ENCODE peak calls at places on chromosomes 3 and 15, in eight cellular contexts. T, B, C, K, L, O, I and R are unnamed samples.
A peak's percentile ranks its signal among the peaks of the same experiment; 100 is the strongest.

GRCh38 chr3:190865828-190866227 is 3.3 kb upstream of the GMNC start:
- DNase-seq in I (no peak), T (no peak), L (no peak), C (no peak), K (no peak), B (no peak), O (no peak), R (no peak)

GRCh38 chr15:96072821-96073220 is 257.7 kb upstream of the NR2F2 start:
- DNase-seq in K (no peak), I (no peak), O (no peak), C (no peak), L (no peak), T (no peak), B (no peak), R (no peak)

GRCh38 chr3:169575381-169575780 is 88.1 kb downstream of the MECOM start:
- DNase-seq in L (no peak), B (no peak), O (no peak), T (no peak), C (no peak), I (peak; percentile 26), K (peak; percentile 26), R (no peak)

GRCh38 chr15:52392008-52392687 is 96.5 kb upstream of the MYO5C start:
- DNase-seq in O (no peak), T (no peak), I (no peak), C (peak; percentile 49), K (no peak), L (no peak), B (no peak), R (no peak)

GRCh38 chr3:147397155-147397888 is 9.0 kb downstream of the ZIC4 start:
- DNase-seq in O (no peak), K (no peak), I (no peak), C (no peak), L (no peak), T (no peak), B (no peak), R (peak; percentile 56)

GRCh38 chr15:88334436-88334835 is 77.9 kb upstream of the NTRK3 start:
- DNase-seq in L (no peak), B (no peak), O (no peak), C (no peak), T (no peak), K (no peak), I (no peak), R (peak; percentile 29)

GRCh38 chr15:31304074-31304648 is 22.5 kb upstream of the KLF13 start:
- DNase-seq in L (no peak), K (no peak), O (no peak), I (no peak), C (no peak), B (peak; percentile 72), T (no peak), R (no peak)

GRCh38 chr15:59227021-59227420 is 20.4 kb downstream of the LDHAL6B start:
- DNase-seq in O (no peak), B (no peak), I (no peak), T (no peak), L (no peak), C (no peak), K (no peak), R (no peak)

GRCh38 chr3:101638262-101638745 is 38.6 kb downstream of the ZBTB11 start:
- DNase-seq in O (peak; percentile 35), C (no peak), K (no peak), I (no peak), L (no peak), T (no peak), B (peak; percentile 53), R (no peak)

GRCh38 chr15:82646250-82647044 is 716 bp downstream of the CPEB1 start:
- DNase-seq in T (no peak), I (no peak), O (no peak), C (no peak), L (no peak), B (no peak), K (no peak), R (no peak)

GRCh38 chr3:50575372-50575771 is 6.0 kb downstream of the HEMK1 start:
- DNase-seq in O (no peak), T (no peak), B (no peak), C (no peak), I (no peak), K (no peak), L (no peak), R (no peak)

GRCh38 chr3:48595075-48595525 is at the start of gene COL7A1:
- DNase-seq in B (no peak), C (no peak), K (peak; percentile 80), T (no peak), L (no peak), I (no peak), O (no peak), R (no peak)

GRCh38 chr3:81380234-81380633 is 381.2 kb downstream of the GBE1 start:
- DNase-seq in C (no peak), O (no peak), L (no peak), T (no peak), I (no peak), K (no peak), B (no peak), R (no peak)

GRCh38 chr3:100001083-100001482 is 113.2 kb downstream of the FILIP1L start:
- DNase-seq in I (no peak), L (no peak), B (no peak), O (no peak), T (no peak), K (no peak), C (no peak), R (no peak)

GRCh38 chr3:100003609-100004503 is 110.4 kb downstream of the FILIP1L start:
- DNase-seq in O (no peak), C (no peak), K (no peak), T (no peak), L (no peak), B (no peak), I (no peak), R (no peak)

GRCh38 chr3:100004931-100005330 is 109.4 kb downstream of the FILIP1L start:
- DNase-seq in B (no peak), L (no peak), T (no peak), I (no peak), C (no peak), K (no peak), O (no peak), R (no peak)

GRCh38 chr3:100001514-100002270 is 112.6 kb downstream of the FILIP1L start:
- DNase-seq in T (no peak), B (no peak), L (peak; percentile 75), C (no peak), O (no peak), I (no peak), K (no peak), R (no peak)

DNA sequence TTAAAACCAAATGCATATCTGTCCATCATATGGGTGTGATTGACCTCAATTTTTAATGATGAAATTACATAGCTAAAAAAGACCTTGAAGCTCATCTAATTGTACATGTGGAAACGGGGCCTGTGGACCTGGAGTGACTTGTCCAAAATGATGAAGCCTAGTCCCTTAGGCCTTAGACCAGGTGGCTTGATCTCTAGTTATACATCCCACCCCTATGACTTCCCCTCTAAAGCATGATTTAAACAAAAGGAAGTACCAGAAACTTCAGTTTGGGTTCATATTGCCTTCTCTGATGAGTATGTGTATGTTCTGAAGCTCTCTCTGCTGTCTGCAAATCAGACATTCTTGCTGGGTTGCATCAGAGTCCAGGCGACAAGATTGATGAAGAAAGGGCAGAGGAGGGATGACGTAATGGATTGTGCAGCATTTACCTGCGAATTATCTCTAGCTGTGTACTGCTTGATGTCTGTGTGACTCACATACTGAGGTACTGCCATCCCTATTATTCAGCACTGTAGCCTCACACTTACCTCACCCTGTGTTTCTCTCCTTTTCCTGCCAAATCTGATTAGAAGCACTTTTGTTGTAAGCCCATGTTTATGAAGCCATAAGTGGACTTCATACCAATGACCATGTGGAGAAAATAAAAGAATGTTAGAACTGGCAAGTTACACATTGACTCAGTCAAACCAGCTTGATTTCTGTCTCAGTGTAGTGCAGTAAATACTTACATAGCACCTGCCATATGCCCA is 111.5 kb downstream of the FILIP1L start:
- DNase-seq in O (peak; percentile 91), B (no peak), I (peak; percentile 27), K (no peak), T (peak; percentile 93), C (no peak), L (peak; percentile 40), R (no peak)
- TF ChIP-seq POLR2AphosphoS5 in O (no peak), B (no peak), I (peak; percentile 4), K (peak; percentile 69), T (no peak), C (no peak), L (peak; percentile 54), R (no peak)

GRCh38 chr3:73423133-73423532 is 201.6 kb downstream of the PDZRN3 start:
- DNase-seq in T (no peak), L (no peak), K (peak; percentile 51), B (no peak), C (no peak), I (no peak), O (no peak), R (no peak)
- TF ChIP-seq POLR2AphosphoS5 in T (no peak), L (no peak), K (no peak), B (no peak), C (no peak), I (peak; percentile 22), O (no peak), R (no peak)

DNA sequence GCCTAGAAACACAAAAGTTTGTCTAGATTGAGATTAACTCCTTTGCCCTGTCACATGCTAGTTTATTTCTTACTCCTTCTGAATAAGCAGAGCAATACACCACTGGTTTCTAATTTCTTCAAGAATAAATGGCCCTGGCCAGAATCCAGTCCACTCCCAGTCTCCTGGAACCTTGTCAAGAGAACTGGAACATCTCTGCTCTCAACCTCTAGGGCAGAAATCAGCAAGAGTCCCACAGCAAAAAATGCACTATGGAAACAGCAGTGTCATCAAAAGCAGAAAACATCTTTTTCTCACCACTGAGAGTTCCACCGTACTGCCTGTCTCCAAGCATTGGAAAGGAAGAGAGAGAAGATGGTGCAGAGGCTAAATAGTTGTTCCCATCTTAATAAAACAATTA is 35.9 kb upstream of the PPP2R3A start:
- DNase-seq in C (no peak), T (no peak), L (peak; percentile 16), K (no peak), B (no peak), I (no peak), O (no peak), R (no peak)
- TF ChIP-seq POLR2AphosphoS5 in C (no peak), T (no peak), L (no peak), K (no peak), B (no peak), I (no peak), O (no peak), R (no peak)

DNA sequence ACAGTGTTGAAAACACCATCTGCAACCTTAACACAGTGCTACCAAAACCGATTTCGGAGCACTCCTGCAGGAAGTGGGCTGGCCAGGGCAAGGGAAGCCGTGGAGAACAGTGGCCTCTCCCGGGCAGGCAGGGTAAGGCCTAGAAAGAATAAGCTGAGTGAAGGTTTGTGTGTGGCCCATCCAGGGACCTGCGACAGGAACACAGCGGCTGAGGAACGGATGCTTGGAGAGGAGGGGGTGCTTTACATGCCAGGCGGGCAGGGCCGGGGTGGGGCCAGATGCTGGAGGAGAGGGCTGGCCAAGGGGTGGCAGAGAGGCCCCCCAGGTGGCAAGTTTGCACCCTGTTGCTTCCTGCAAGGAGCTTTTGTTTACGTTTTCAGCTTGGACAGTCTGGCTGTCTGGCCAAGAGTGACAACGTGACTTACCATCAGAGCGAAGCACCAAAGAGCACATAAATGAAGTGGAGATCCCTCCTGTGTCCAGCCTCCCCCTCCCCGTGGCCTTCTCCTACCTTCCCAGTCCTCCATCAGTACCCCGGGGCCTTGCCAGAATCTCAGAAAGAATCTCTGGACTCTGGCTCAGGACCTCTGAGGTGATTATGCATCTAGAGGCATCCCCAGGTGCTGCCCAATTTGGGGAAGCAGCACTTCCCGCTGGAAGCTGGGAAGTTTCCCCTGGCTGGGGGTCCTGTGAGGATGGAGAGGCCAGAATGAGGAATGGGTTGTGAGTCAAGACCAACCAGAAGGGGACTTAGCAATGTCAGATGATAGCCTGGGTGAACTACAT is 156.4 kb downstream of the PGPEP1L start:
- DNase-seq in I (peak; percentile 83), K (peak; percentile 69), C (peak; percentile 57), B (peak; percentile 93), O (peak; percentile 61), L (peak; percentile 87), T (no peak), R (peak; percentile 75)
- TF ChIP-seq POLR2AphosphoS5 in I (no peak), K (no peak), C (peak; percentile 46), B (peak; percentile 71), O (no peak), L (peak; percentile 73), T (peak; percentile 33), R (no peak)